ENCODE peak calls at places on chromosomes 1 and 21, in eight cellular contexts. S is SK-N-DZ, G is amniotic stem cell, N is globus pallidus, J is ovary, T is HFFc6, R is GM12892, B is GM13977. Q is an unnamed sample.
A peak's percentile ranks its signal among the peaks of the same experiment; 100 is the strongest.

GRCh38 chr1:230266456-230266855 is 159.7 kb downstream of the PGBD5 start:
- DNase-seq in S (no peak), N (no peak), R (no peak), G (no peak), J (no peak), T (no peak), B (no peak), Q (no peak)

GRCh38 chr1:150628766-150629114 is 672 bp downstream of the ENSA start:
- DNase-seq in N (no peak), B (no peak), J (no peak), G (no peak), S (no peak), T (no peak), R (no peak), Q (no peak)

GRCh38 chr1:66752000-66752592 is at the start of gene DYNLT5:
- DNase-seq in B (peak; percentile 21), G (no peak), T (peak; percentile 56), R (no peak), S (peak; percentile 24), N (peak; percentile 39), J (peak; percentile 16), Q (no peak)

GRCh38 chr1:6805004-6805416 is 19.8 kb downstream of the CAMTA1 start:
- DNase-seq in G (no peak), B (no peak), S (no peak), R (no peak), T (no peak), J (no peak), N (no peak), Q (no peak)

GRCh38 chr1:93977546-93977945 is 68.3 kb upstream of the GCLM start:
- DNase-seq in G (no peak), B (no peak), T (peak; percentile 43), J (no peak), S (no peak), N (no peak), R (no peak), Q (no peak)

GRCh38 chr1:20037877-20038276 is 32.1 kb upstream of the PLA2G5 start:
- DNase-seq in N (no peak), J (no peak), B (no peak), R (no peak), T (no peak), S (no peak), G (no peak), Q (no peak)

GRCh38 chr1:205656236-205656635 is 24.1 kb downstream of the SLC45A3 start:
- DNase-seq in N (no peak), R (no peak), S (no peak), B (no peak), T (no peak), J (no peak), G (no peak), Q (no peak)

GRCh38 chr1:66250483-66250882 is 283.5 kb upstream of the SGIP1 start:
- DNase-seq in J (no peak), B (no peak), T (no peak), N (no peak), G (no peak), S (no peak), R (no peak), Q (no peak)

GRCh38 chr1:201542166-201543045 is 3.5 kb downstream of the NAV1 start:
- DNase-seq in J (no peak), N (no peak), S (no peak), G (no peak), R (no peak), T (peak; percentile 66), B (no peak), Q (peak; percentile 26)

GRCh38 chr21:45544449-45545235 is 2.4 kb upstream of the SLC19A1 start:
- DNase-seq in J (peak; percentile 23), R (no peak), T (no peak), B (peak; percentile 25), G (no peak), S (no peak), N (no peak), Q (no peak)

GRCh38 chr1:205317311-205317917 is 4.1 kb downstream of the NUAK2 start:
- DNase-seq in N (no peak), J (peak; percentile 72), G (no peak), T (no peak), B (no peak), R (no peak), S (peak; percentile 69), Q (no peak)

GRCh38 chr1:32684167-32684811 is 18.3 kb downstream of the SYNC start:
- DNase-seq in B (no peak), N (peak; percentile 33), G (no peak), R (no peak), T (peak; percentile 23), J (peak; percentile 70), S (no peak), Q (no peak)

GRCh38 chr1:12314328-12314903 is 84.6 kb downstream of the VPS13D start:
- DNase-seq in J (no peak), B (peak; percentile 32), S (no peak), R (no peak), T (no peak), N (no peak), G (no peak), Q (no peak)

GRCh38 chr1:244080343-244080929 is 29.4 kb downstream of the ZBTB18 start:
- DNase-seq in T (no peak), J (no peak), G (no peak), N (no peak), R (no peak), S (no peak), B (no peak), Q (no peak)

GRCh38 chr1:22453181-22453580 is 1.5 kb downstream of the ZBTB40 start:
- DNase-seq in G (no peak), N (no peak), J (no peak), T (no peak), R (no peak), B (no peak), S (no peak), Q (no peak)

GRCh38 chr1:42930178-42931107 is 28.2 kb downstream of the SLC2A1 start:
- DNase-seq in N (no peak), J (no peak), S (no peak), G (no peak), T (no peak), B (no peak), R (no peak), Q (no peak)